ENCODE peak calls at places on chromosomes 5 and 9, in four cellular contexts. U, R, P and Q are unnamed samples.

GRCh38 chr9:89951671-89952070 is 346.9 kb downstream of the GADD45G start:
- DNase-seq in U (no peak), R (no peak), P (no peak), Q (no peak)

GRCh38 chr5:10655041-10655685 is 91.3 kb downstream of the ANKRD33B start:
- DNase-seq in U (no peak), R (peak; percentile 25), P (no peak), Q (peak; percentile 51)

GRCh38 chr5:135426102-135427082 is 20.8 kb downstream of the DCANP1 start:
- DNase-seq in U (no peak), R (peak; percentile 58), P (peak; percentile 53), Q (peak; percentile 26)

GRCh38 chr5:179146277-179146676 is 86.1 kb downstream of the ZNF354C start:
- DNase-seq in U (no peak), R (no peak), P (no peak), Q (no peak)

GRCh38 chr5:89313044-89313443 is 430.1 kb upstream of the MEF2C start:
- DNase-seq in U (no peak), R (no peak), P (no peak), Q (no peak)

GRCh38 chr5:43601454-43602260 is 1.3 kb upstream of the NNT start:
- DNase-seq in U (no peak), R (peak; percentile 22), P (peak; percentile 54), Q (no peak)

GRCh38 chr9:133371261-133371711 is 4.6 kb downstream of the SURF4 start:
- DNase-seq in U (no peak), R (no peak), P (no peak), Q (no peak)

GRCh38 chr5:111720333-111720890 is 36.6 kb downstream of the NREP start:
- DNase-seq in U (no peak), R (no peak), P (no peak), Q (peak; percentile 23)

GRCh38 chr5:80711938-80712337 is 57.2 kb upstream of the DHFR start:
- DNase-seq in U (no peak), R (peak; percentile 7), P (peak; percentile 34), Q (peak; percentile 0)

GRCh38 chr9:131769361-131769760 is 29.5 kb upstream of the RAPGEF1 start:
- DNase-seq in U (no peak), R (no peak), P (no peak), Q (no peak)

GRCh38 chr5:171268700-171269413 is 40.2 kb upstream of the TLX3 start:
- DNase-seq in U (no peak), R (no peak), P (no peak), Q (no peak)

GRCh38 chr5:14348142-14348541 is 205.0 kb downstream of the TRIO start:
- DNase-seq in U (no peak), R (no peak), P (no peak), Q (no peak)

GRCh38 chr5:171264842-171265241 is 44.2 kb upstream of the TLX3 start:
- DNase-seq in U (no peak), R (no peak), P (no peak), Q (no peak)

GRCh38 chr5:141628175-141628788 is 8.4 kb downstream of the HDAC3 start:
- DNase-seq in U (no peak), R (no peak), P (no peak), Q (no peak)

GRCh38 chr9:124657526-124657925 is 113.6 kb downstream of the NR6A1 start:
- DNase-seq in U (no peak), R (no peak), P (no peak), Q (no peak)

GRCh38 chr9:135240222-135240621 is 152.8 kb downstream of the OLFM1 start:
- DNase-seq in U (no peak), R (no peak), P (no peak), Q (no peak)

GRCh38 chr9:16964228-16964627 is 93.8 kb upstream of the BNC2 start:
- DNase-seq in U (no peak), R (no peak), P (peak; percentile 54), Q (no peak)

GRCh38 chr5:78367318-78367991 is 7.0 kb downstream of the SCAMP1 start:
- DNase-seq in U (no peak), R (peak; percentile 44), P (no peak), Q (peak; percentile 55)

GRCh38 chr9:23789529-23790254 is 36.3 kb downstream of the ELAVL2 start:
- DNase-seq in U (no peak), R (no peak), P (no peak), Q (no peak)

GRCh38 chr5:111934511-111934910 is 177.5 kb upstream of the NREP start:
- DNase-seq in U (no peak), R (no peak), P (no peak), Q (peak; percentile 9)

GRCh38 chr5:66653380-66653779 is 57.2 kb downstream of the MAST4 start:
- DNase-seq in U (no peak), R (no peak), P (no peak), Q (no peak)

GRCh38 chr5:149870697-149871096 is 73.9 kb downstream of the PDE6A start:
- DNase-seq in U (no peak), R (no peak), P (no peak), Q (no peak)

GRCh38 chr5:150163547-150164059 is 3.0 kb upstream of the CDX1 start:
- DNase-seq in U (peak; percentile 82), R (no peak), P (no peak), Q (no peak)

GRCh38 chr5:18507114-18507513 is 872.9 kb downstream of the TAF11L14 start:
- DNase-seq in U (no peak), R (no peak), P (no peak), Q (no peak)

GRCh38 chr9:128607642-128608350 is 48.9 kb downstream of the DYNC2I2 start:
- DNase-seq in U (no peak), R (no peak), P (no peak), Q (peak; percentile 74)

GRCh38 chr5:154580422-154580821 is 102.4 kb upstream of the HAND1 start:
- DNase-seq in U (no peak), R (no peak), P (no peak), Q (no peak)

GRCh38 chr9:111896942-111897830 is 572 bp downstream of the UGCG start:
- DNase-seq in U (peak; percentile 75), R (peak; percentile 39), P (peak; percentile 33), Q (peak; percentile 43)